ENCODE peak calls at places on chromosomes 2 and 18, in eight cellular contexts. U, C, K, J, I, X, D and F are unnamed samples.

GRCh38 chr2:2788076-2788475 is 457.0 kb upstream of the MYT1L start:
- DNase-seq in U (no peak), C (no peak), K (no peak), J (no peak), I (no peak), X (no peak), D (no peak), F (no peak)

GRCh38 chr2:439540-440465 is 151.9 kb upstream of the ALKAL2 start:
- DNase-seq in U (no peak), C (no peak), K (no peak), J (no peak), I (no peak), X (peak; percentile 75), D (no peak), F (no peak)

GRCh38 chr2:229133155-229133772 is 137.8 kb downstream of the PID1 start:
- DNase-seq in U (no peak), C (no peak), K (no peak), J (no peak), I (no peak), X (no peak), D (no peak), F (no peak)

GRCh38 chr2:112794131-112794733 is 9.9 kb upstream of the IL1A start:
- DNase-seq in U (peak; percentile 60), C (peak; percentile 42), K (no peak), J (no peak), I (peak; percentile 90), X (no peak), D (no peak), F (peak; percentile 38)

GRCh38 chr2:218471982-218472381 is 53.1 kb downstream of the VIL1 start:
- DNase-seq in U (no peak), C (no peak), K (no peak), J (no peak), I (no peak), X (no peak), D (no peak), F (no peak)

GRCh38 chr2:186126181-186126580 is 359.9 kb upstream of the ZC3H15 start:
- DNase-seq in U (no peak), C (no peak), K (no peak), J (no peak), I (no peak), X (no peak), D (no peak), F (no peak)

GRCh38 chr2:888211-888801 is 62.3 kb upstream of the SNTG2 start:
- DNase-seq in U (no peak), C (no peak), K (no peak), J (no peak), I (no peak), X (no peak), D (no peak), F (no peak)

GRCh38 chr2:41966920-41967319 is 80.9 kb upstream of the PKDCC start:
- DNase-seq in U (no peak), C (peak; percentile 51), K (no peak), J (no peak), I (no peak), X (peak; percentile 77), D (no peak), F (no peak)

GRCh38 chr2:22800422-22800821 is 584.6 kb upstream of the KLHL29 start:
- DNase-seq in U (no peak), C (no peak), K (no peak), J (no peak), I (no peak), X (no peak), D (peak; percentile 20), F (no peak)

GRCh38 chr2:18742382-18742781 is 153.0 kb upstream of the NT5C1B start:
- DNase-seq in U (no peak), C (peak; percentile 61), K (no peak), J (no peak), I (no peak), X (no peak), D (no peak), F (no peak)
- TF ChIP-seq CTCF in U (no peak), C (no peak), K (no peak), J (no peak), I (no peak), X (no peak), D (no peak), F (no peak)

DNA sequence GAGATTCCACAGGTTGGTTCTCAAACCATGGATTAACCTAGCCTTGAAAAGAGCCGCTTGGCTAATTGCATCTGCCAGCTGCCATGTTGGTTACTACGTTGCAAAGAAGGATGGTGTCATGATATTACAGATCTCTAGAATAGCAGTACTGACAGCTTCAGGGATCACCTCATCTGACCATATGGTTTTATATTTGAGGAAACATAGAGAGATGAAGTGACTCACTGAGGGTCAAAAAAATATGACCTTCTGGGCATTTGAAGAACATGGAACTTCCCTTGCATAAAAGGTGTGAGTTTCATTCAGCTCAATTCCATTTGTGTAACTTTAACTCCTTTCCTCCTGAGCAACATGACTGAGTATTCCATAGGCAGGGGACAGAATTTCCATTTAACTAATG is 242.3 kb downstream of the SETBP1 start:
- DNase-seq in U (no peak), C (no peak), K (no peak), J (no peak), I (no peak), X (no peak), D (no peak), F (no peak)
- TF ChIP-seq CTCF in U (no peak), C (no peak), K (no peak), J (no peak), I (no peak), X (no peak), D (no peak), F (no peak)

GRCh38 chr2:183541766-183542165 is 417.5 kb downstream of the NUP35 start:
- DNase-seq in U (no peak), C (no peak), K (no peak), J (no peak), I (no peak), X (peak; percentile 22), D (no peak), F (no peak)
- TF ChIP-seq CTCF in U (no peak), C (no peak), K (no peak), J (no peak), I (no peak), X (no peak), D (no peak), F (no peak)

GRCh38 chr18:48938827-48939367 is 11.9 kb downstream of the SMAD7 start:
- DNase-seq in U (no peak), C (no peak), K (no peak), J (no peak), I (no peak), X (peak; percentile 69), D (no peak), F (no peak)

GRCh38 chr18:48940854-48941531 is 9.8 kb downstream of the SMAD7 start:
- DNase-seq in U (peak; percentile 94), C (no peak), K (peak; percentile 53), J (peak; percentile 88), I (no peak), X (no peak), D (no peak), F (peak; percentile 66)

GRCh38 chr18:48939368-48940097 is 11.2 kb downstream of the SMAD7 start:
- DNase-seq in U (no peak), C (peak; percentile 76), K (no peak), J (no peak), I (no peak), X (peak; percentile 89), D (no peak), F (no peak)

GRCh38 chr18:48935433-48935774 is 15.4 kb downstream of the SMAD7 start:
- DNase-seq in U (no peak), C (no peak), K (no peak), J (no peak), I (no peak), X (no peak), D (no peak), F (peak; percentile 50)

GRCh38 chr18:48937869-48938750 is 12.7 kb downstream of the SMAD7 start:
- DNase-seq in U (no peak), C (no peak), K (no peak), J (no peak), I (no peak), X (no peak), D (no peak), F (no peak)
- TF ChIP-seq CTCF in U (no peak), C (no peak), K (no peak), J (no peak), I (no peak), X (no peak), D (no peak), F (no peak)

DNA sequence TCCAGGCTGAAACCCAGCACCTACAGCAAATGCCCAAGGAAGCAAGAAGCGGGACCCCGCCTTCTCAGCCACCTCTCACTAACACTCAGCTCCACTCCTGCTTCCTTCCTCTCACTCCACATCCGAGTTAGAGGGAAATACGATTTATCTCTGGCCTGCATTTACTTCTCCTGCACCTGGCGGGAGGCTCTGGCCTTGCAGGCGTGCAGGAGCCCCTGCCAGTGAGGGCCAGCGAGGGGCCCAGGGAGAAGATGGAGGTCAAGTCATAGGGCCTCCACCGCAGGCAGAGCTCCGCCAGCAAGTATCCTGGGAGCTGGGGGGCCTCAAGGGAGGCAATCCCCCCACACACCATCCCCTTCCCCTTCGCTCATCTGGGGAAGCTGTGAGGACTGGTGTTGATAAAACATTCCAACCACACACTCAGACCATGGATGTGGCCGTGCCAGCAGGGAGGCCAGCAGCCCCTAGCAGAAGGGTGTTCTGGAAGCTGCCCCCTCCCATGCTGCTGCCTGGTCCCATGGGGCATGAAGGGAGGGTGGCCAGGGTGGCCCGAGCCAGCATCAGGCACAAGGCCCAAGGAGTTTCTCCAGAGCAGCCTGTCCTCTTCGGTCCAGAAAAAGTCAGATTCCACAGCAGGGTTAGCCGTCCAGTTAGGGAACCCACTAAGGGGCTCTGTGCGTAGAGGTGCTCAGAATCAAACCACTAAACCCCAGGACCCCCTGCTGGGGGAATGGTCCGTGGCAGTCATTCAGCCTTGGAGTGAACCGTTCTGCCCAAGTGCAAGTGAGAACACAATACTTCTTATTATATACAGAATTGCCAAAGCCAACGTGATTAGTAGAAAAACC is 91.2 kb downstream of the HDAC4 start:
- DNase-seq in U (no peak), C (no peak), K (peak; percentile 5), J (no peak), I (no peak), X (peak; percentile 58), D (no peak), F (no peak)
- TF ChIP-seq CTCF in U (no peak), C (peak; percentile 1), K (no peak), J (no peak), I (no peak), X (no peak), D (no peak), F (no peak)

DNA sequence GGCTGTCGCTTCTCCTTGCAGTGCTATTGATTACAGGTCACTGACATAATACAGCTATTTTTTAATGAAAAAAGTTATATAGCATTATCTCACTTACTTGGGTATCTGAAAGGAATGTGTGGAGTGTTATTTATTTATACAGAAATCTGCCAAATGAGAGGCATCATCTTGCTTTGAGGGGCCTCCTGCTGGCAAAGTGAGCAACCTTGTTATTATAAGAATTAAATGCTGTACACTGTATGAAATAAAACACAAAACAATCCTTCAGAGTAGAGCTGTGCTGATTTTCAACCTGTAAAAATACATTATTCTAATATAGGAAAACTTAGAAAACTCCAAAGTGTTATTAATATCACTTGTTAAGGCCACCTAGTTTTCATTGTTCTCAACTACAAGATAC is 20.9 kb downstream of the ERBB4 start:
- DNase-seq in U (no peak), C (no peak), K (no peak), J (no peak), I (no peak), X (no peak), D (no peak), F (no peak)
- TF ChIP-seq CTCF in U (no peak), C (no peak), K (no peak), J (no peak), I (no peak), X (no peak), D (no peak), F (no peak)

GRCh38 chr2:36812196-36812595 is 115.7 kb downstream of the VIT start:
- DNase-seq in U (no peak), C (no peak), K (no peak), J (no peak), I (no peak), X (no peak), D (no peak), F (no peak)
- TF ChIP-seq CTCF in U (no peak), C (no peak), K (no peak), J (no peak), I (peak; percentile 13), X (no peak), D (no peak), F (peak; percentile 30)